ENCODE peak calls at places on chromosomes 6 and 20, in nine cellular contexts. A, T, V, E, H, U, C, Z and M are unnamed samples.

GRCh38 chr6:132041706-132042105 is 90.5 kb upstream of the CCN2 start:
- DNase-seq in C (no peak), U (no peak), T (no peak), V (peak), E (no peak), Z (no peak), A (no peak), H (peak), M (no peak)

GRCh38 chr6:73394577-73395354 is at the start of gene DDX43:
- DNase-seq in A (peak), E (peak), U (no peak), C (no peak), V (no peak), T (no peak), H (peak), Z (peak), M (no peak)

GRCh38 chr6:170080169-170080827 is 210.6 kb downstream of the DLL1 start:
- DNase-seq in H (no peak), A (no peak), U (no peak), Z (no peak), C (no peak), V (no peak), E (no peak), T (no peak), M (no peak)

GRCh38 chr20:45611054-45611453 is 18.5 kb upstream of the WFDC10A start:
- DNase-seq in U (no peak), H (peak), A (no peak), E (no peak), V (peak), C (peak), T (no peak), Z (no peak), M (peak)

GRCh38 chr20:1888796-1889463 is 6.3 kb upstream of the SIRPA start:
- DNase-seq in T (no peak), U (no peak), Z (no peak), A (no peak), H (peak), V (peak), C (peak), E (no peak), M (no peak)

GRCh38 chr6:111666812-111667211 is 61.1 kb upstream of the TRAF3IP2 start:
- DNase-seq in A (no peak), V (peak), U (no peak), H (no peak), C (no peak), E (no peak), T (no peak), Z (no peak), M (no peak)

GRCh38 chr6:157045831-157046454 is 268.8 kb downstream of the ARID1B start:
- DNase-seq in T (no peak), V (peak), E (peak), H (peak), C (no peak), A (no peak), Z (no peak), U (peak), M (peak)

GRCh38 chr20:33945391-33946079 is 48.2 kb upstream of the RALY start:
- DNase-seq in T (no peak), H (peak), C (peak), A (no peak), V (peak), Z (no peak), U (no peak), E (no peak), M (no peak)

GRCh38 chr6:68653074-68653705 is 18.1 kb downstream of the ADGRB3 start:
- DNase-seq in E (no peak), C (no peak), H (no peak), Z (no peak), A (no peak), V (no peak), U (no peak), T (no peak), M (no peak)

GRCh38 chr6:87376643-87377042 is 31.1 kb upstream of the CFAP206 start:
- DNase-seq in Z (no peak), C (no peak), A (no peak), V (no peak), T (no peak), H (no peak), E (no peak), U (no peak), M (no peak)

GRCh38 chr6:168189679-168190405 is 110.8 kb upstream of the FRMD1 start:
- DNase-seq in H (no peak), C (no peak), T (no peak), A (no peak), U (no peak), E (no peak), Z (no peak), V (no peak), M (no peak)

GRCh38 chr6:36127462-36128016 is 2.8 kb upstream of the MAPK13 start:
- DNase-seq in E (no peak), V (peak), A (no peak), Z (no peak), U (no peak), T (no peak), H (peak), C (peak), M (peak)

GRCh38 chr6:41371461-41371991 is 36.1 kb downstream of the NCR2 start:
- DNase-seq in A (no peak), U (peak), Z (no peak), T (peak), V (peak), C (peak), H (peak), E (no peak), M (peak)

GRCh38 chr20:63939061-63939935 is 16.9 kb downstream of the UCKL1 start:
- DNase-seq in T (no peak), A (no peak), H (no peak), V (no peak), U (no peak), E (no peak), C (no peak), Z (peak), M (no peak)

GRCh38 chr6:95648636-95649035 is 71.3 kb downstream of the MANEA start:
- DNase-seq in U (no peak), E (peak), V (no peak), C (peak), Z (no peak), A (no peak), H (no peak), T (no peak), M (no peak)